ENCODE peak calls at places on chromosomes 5 and 9, in five cellular contexts. N is stimulated activated CD4-positive, alpha-beta T cell treated with anti-CD3 and anti-CD28 coated beads, TNF-alpha, amount 100 ng/mL, for 1 hour; K is foreskin fibroblast; W is dermis microvascular lymphatic vessel endothelial cell; T is T-cell. V is an unnamed sample.

GRCh38 chr5:93622240-93622885 is 39.3 kb downstream of the NR2F1 start:
- DNase-seq in K (peak; percentile 38), T (peak; percentile 31), W (peak; percentile 57), N (no peak), V (no peak)

GRCh38 chr9:212265-212664 is 2.4 kb upstream of the DOCK8 start:
- DNase-seq in T (no peak), N (no peak), W (no peak), K (no peak), V (no peak)

GRCh38 chr5:37172957-37173356 is 76.2 kb downstream of the CPLANE1 start:
- DNase-seq in T (no peak), K (no peak), W (no peak), N (no peak), V (no peak)

GRCh38 chr9:103804077-103804735 is 289.9 kb upstream of the SMC2 start:
- DNase-seq in K (no peak), W (no peak), N (no peak), T (no peak), V (no peak)

GRCh38 chr9:88950341-88951141 is 40.7 kb upstream of the S1PR3 start:
- DNase-seq in K (peak; percentile 45), W (no peak), N (no peak), T (no peak), V (no peak)

GRCh38 chr9:87334366-87334765 is 163.3 kb upstream of the DAPK1 start:
- DNase-seq in T (no peak), N (no peak), W (no peak), K (no peak), V (no peak)

GRCh38 chr9:131578016-131578415 is 32.7 kb downstream of the PRRT1B start:
- DNase-seq in W (no peak), T (no peak), N (no peak), K (no peak), V (no peak)

GRCh38 chr5:5483880-5484595 is 61.6 kb downstream of the ICE1 start:
- DNase-seq in K (peak; percentile 31), W (no peak), T (no peak), N (no peak), V (no peak)

V was measured in glomerular endothelial cell.